ENCODE peak calls at places on chromosome X, in nine cellular contexts. O is LoVo; U is caudate nucleus; T is hepatic stellate cell; F is Calu3; D is stimulated activated naive CD4-positive, alpha-beta T cell; R is endothelial cell; P is T-helper 2 cell; V is activated CD4-positive, alpha-beta memory T cell treated with anti-CD3 and anti-CD28 coated beads for 36 hours. K is an unnamed sample.

GRCh38 chrX:129649268-129650182 is 5.2 kb downstream of the APLN start:
- DNase-seq in O (no peak), U (no peak), T (no peak), F (no peak), D (no peak), R (no peak), P (no peak), V (no peak), K (no peak)

GRCh38 chrX:129877401-129877800 is 28.6 kb upstream of the UTP14A start:
- DNase-seq in O (no peak), U (no peak), T (no peak), F (no peak), D (no peak), R (no peak), P (no peak), V (no peak), K (no peak)

GRCh38 chrX:9461087-9461486 is 3.8 kb upstream of the TBL1X start:
- DNase-seq in O (no peak), U (no peak), T (no peak), F (no peak), D (no peak), R (no peak), P (no peak), V (no peak), K (no peak)

GRCh38 chrX:37986893-37987292 is 19.5 kb upstream of the SYTL5 start:
- DNase-seq in O (no peak), U (no peak), T (peak), F (no peak), D (no peak), R (no peak), P (no peak), V (no peak), K (no peak)

GRCh38 chrX:149517308-149517707 is 12.2 kb upstream of the IDS start:
- DNase-seq in O (no peak), U (no peak), T (no peak), F (no peak), D (no peak), R (no peak), P (no peak), V (no peak), K (no peak)

GRCh38 chrX:6917666-6918065 is 229.8 kb upstream of the STS start:
- DNase-seq in O (no peak), U (no peak), T (no peak), F (no peak), D (no peak), R (no peak), P (no peak), V (no peak), K (no peak)

GRCh38 chrX:71292669-71293379 is 8.7 kb upstream of the ITGB1BP2 start:
- DNase-seq in O (no peak), U (no peak), T (peak), F (no peak), D (no peak), R (no peak), P (no peak), V (no peak), K (no peak)

GRCh38 chrX:110145854-110146253 is 142.9 kb downstream of the TMEM164 start:
- DNase-seq in O (peak), U (no peak), T (peak), F (peak), D (no peak), R (peak), P (no peak), V (peak), K (peak)

GRCh38 chrX:74049126-74049525 is 254.9 kb upstream of the ZCCHC13 start:
- DNase-seq in O (no peak), U (no peak), T (no peak), F (no peak), D (no peak), R (no peak), P (no peak), V (no peak), K (no peak)

GRCh38 chrX:19794690-19795089 is 92.7 kb downstream of the SH3KBP1 start:
- DNase-seq in O (no peak), U (no peak), T (no peak), F (no peak), D (no peak), R (no peak), P (no peak), V (no peak), K (no peak)

GRCh38 chrX:139924069-139924695 is 8.7 kb downstream of the ATP11C start:
- DNase-seq in O (no peak), U (no peak), T (no peak), F (no peak), D (no peak), R (no peak), P (no peak), V (no peak), K (no peak)

GRCh38 chrX:22249371-22249770 is 23.3 kb upstream of the CBLL2 start:
- DNase-seq in O (no peak), U (no peak), T (no peak), F (no peak), D (no peak), R (no peak), P (no peak), V (no peak), K (no peak)

GRCh38 chrX:129125515-129125914 is 397.8 kb downstream of the SMARCA1 start:
- DNase-seq in O (no peak), U (no peak), T (no peak), F (no peak), D (no peak), R (no peak), P (no peak), V (no peak), K (no peak)

GRCh38 chrX:109345866-109346265 is 136.0 kb downstream of the GUCY2F start:
- DNase-seq in O (no peak), U (no peak), T (no peak), F (no peak), D (no peak), R (no peak), P (no peak), V (no peak), K (no peak)

GRCh38 chrX:149568701-149569296 is 18.5 kb downstream of the MAGEA9B start:
- DNase-seq in O (no peak), U (no peak), T (no peak), F (no peak), D (no peak), R (no peak), P (no peak), V (no peak), K (no peak)

GRCh38 chrX:50684871-50685270 is 129.1 kb downstream of the SHROOM4 start:
- DNase-seq in O (no peak), U (no peak), T (no peak), F (no peak), D (no peak), R (no peak), P (no peak), V (no peak), K (no peak)

GRCh38 chrX:14039344-14039743 is 9.7 kb upstream of the GEMIN8 start:
- DNase-seq in O (peak), U (no peak), T (peak), F (peak), D (peak), R (peak), P (peak), V (peak), K (peak)

GRCh38 chrX:134883134-134883700 is 107.6 kb upstream of the SMIM10 start:
- DNase-seq in O (no peak), U (no peak), T (no peak), F (no peak), D (no peak), R (no peak), P (no peak), V (no peak), K (no peak)

K was measured in hippocampal formation.